ENCODE peak calls at places on chromosome 10, in seven cellular contexts. H is A673, M is PC-3, O is choroid plexus epithelial cell, B is coronary artery, N is Peyer's patch, P is cardiac muscle cell. D is an unnamed sample.

GRCh38 chr10:79434223-79434687 is 11.2 kb downstream of the ZCCHC24 start:
- DNase-seq in H (no peak), M (peak; percentile 89), O (peak; percentile 45), B (no peak), N (no peak), P (no peak), D (no peak)

GRCh38 chr10:45420453-45421192 is 46.6 kb downstream of the ALOX5 start:
- DNase-seq in H (peak; percentile 48), M (peak; percentile 88), O (peak; percentile 54), B (peak; percentile 78), N (peak; percentile 89), P (no peak), D (peak; percentile 84)

GRCh38 chr10:49309691-49310371 is 10.9 kb downstream of the C10orf71 start:
- DNase-seq in H (no peak), M (no peak), O (no peak), B (no peak), N (peak; percentile 65), P (no peak), D (no peak)

GRCh38 chr10:107544706-107545520 is 380.4 kb upstream of the SORCS1 start:
- DNase-seq in H (peak; percentile 0), M (no peak), O (peak; percentile 18), B (no peak), N (no peak), P (no peak), D (no peak)

GRCh38 chr10:63114031-63114814 is 18.9 kb upstream of the NRBF2 start:
- DNase-seq in H (no peak), M (peak; percentile 87), O (peak; percentile 98), B (peak; percentile 87), N (peak; percentile 65), P (no peak), D (peak; percentile 98)

GRCh38 chr10:15370741-15371701 is at the start of gene FAM171A1:
- DNase-seq in H (peak; percentile 76), M (peak; percentile 40), O (peak; percentile 43), B (no peak), N (peak; percentile 69), P (peak; percentile 89), D (peak; percentile 55)

GRCh38 chr10:100969175-100970075 is at the start of gene SEMA4G:
- DNase-seq in H (peak; percentile 45), M (peak; percentile 34), O (peak; percentile 28), B (no peak), N (peak; percentile 74), P (peak; percentile 80), D (peak; percentile 36)

GRCh38 chr10:18164093-18164492 is 23.9 kb downstream of the CACNB2 start:
- DNase-seq in H (no peak), M (peak; percentile 19), O (peak; percentile 84), B (no peak), N (no peak), P (no peak), D (peak; percentile 58)

GRCh38 chr10:113456741-113457140 is 96.1 kb upstream of the HABP2 start:
- DNase-seq in H (no peak), M (no peak), O (no peak), B (no peak), N (no peak), P (no peak), D (no peak)

DNA sequence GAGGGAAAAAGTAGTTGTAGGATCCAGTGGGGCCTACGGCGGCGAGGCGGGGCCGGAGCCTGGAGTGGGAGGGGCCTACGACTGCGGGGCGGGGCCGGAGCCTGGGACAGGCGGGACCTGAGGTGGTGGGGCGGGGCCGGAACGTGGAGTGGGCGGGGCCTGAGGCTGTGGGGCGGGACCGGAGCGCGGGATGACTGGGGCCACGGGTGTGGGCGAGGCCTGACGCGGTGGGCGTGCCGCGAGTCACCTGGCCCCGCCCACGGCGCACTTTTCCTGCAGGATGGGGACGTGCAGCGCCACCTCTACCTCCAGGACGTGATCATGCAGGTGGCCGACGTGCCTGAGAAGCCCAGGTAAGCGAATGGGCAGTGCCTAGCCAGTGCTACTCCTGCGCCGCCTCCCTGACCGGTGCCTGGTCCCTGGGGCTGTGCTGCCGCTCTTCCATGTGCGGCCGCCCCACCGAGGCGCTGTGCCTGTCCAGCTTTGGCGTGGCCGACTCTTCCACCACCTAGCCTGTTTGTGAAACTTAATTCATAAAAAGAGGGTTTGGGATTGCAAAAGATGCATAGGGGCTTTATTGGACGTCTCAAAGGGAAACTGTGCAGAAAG is 501 bp downstream of the ZNF511 start:
- DNase-seq in H (peak; percentile 86), M (peak; percentile 88), O (peak; percentile 95), B (peak; percentile 95), N (peak; percentile 97), P (peak; percentile 93), D (peak; percentile 94)
- TF ChIP-seq CTCF in H (no peak), M (peak; percentile 21), O (no peak), B (no peak), N (no peak), P (no peak), D (no peak)

GRCh38 chr10:5406918-5407317 is 2.3 kb upstream of the TUBAL3 start:
- DNase-seq in H (no peak), M (no peak), O (no peak), B (no peak), N (no peak), P (no peak), D (no peak)

GRCh38 chr10:5416981-5417380 is 4.6 kb downstream of the NET1 start:
- DNase-seq in H (no peak), M (no peak), O (no peak), B (no peak), N (no peak), P (no peak), D (no peak)

GRCh38 chr10:5412277-5412941 is at the start of gene NET1:
- DNase-seq in H (peak; percentile 93), M (peak; percentile 81), O (peak; percentile 86), B (peak; percentile 95), N (peak; percentile 90), P (peak; percentile 93), D (peak; percentile 91)

GRCh38 chr10:5413012-5413938 is 918 bp downstream of the NET1 start:
- DNase-seq in H (peak; percentile 55), M (peak; percentile 20), O (peak; percentile 52), B (no peak), N (no peak), P (peak; percentile 47), D (peak; percentile 71)

DNA sequence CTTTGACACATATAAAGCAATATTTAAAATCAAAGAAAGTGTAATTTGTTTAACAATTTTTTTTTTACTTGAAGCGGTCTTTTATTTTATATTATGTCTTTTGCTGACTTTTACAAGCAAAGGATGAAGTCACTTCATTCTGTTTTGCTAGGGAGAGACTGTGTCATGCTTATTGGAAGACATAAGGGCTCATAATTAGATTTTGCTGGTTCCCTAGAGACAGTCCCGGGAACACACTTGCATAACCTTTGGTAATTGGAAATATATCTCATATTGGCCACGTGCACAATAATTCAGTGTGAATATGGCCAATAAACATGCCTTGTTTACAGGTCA is 448 bp upstream of the NET1 start:
- DNase-seq in H (no peak), M (no peak), O (no peak), B (no peak), N (no peak), P (no peak), D (no peak)
- H3K4me3 ChIP-seq in H (peak overlapping the region; percentile 92), M (peak overlapping the region; percentile 71), O (peak overlapping the region; percentile 78), B (peak overlapping the region; percentile 86), N (peak overlapping the region; percentile 89), P (no peak overlapping the region), D (peak overlapping the region; percentile 66)

DNA sequence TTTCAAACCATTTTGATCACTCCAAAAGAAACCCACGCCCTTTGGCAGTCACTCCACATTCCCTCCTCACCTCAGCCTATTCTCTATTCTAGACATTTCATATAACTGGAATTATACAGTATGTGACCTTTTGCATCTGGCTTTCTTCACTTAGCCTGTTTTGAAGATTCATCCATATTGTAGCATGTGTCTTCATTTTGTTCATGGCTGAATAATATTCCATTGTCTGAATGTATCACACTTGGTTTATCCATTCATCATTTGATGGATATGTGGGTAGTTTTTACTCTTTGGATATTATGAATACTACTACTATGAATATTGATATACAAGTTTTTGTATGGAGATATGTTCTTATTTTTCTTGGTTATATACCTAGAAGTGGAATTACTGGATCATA is 3.5 kb upstream of the OTUD1 start:
- DNase-seq in H (no peak), M (no peak), O (no peak), B (no peak), N (no peak), P (no peak), D (no peak)
- TF ChIP-seq CTCF in H (no peak), M (no peak), O (no peak), B (no peak), N (no peak), P (no peak), D (no peak)

GRCh38 chr10:59995862-59996261 is 89.5 kb upstream of the CCDC6 start:
- DNase-seq in H (no peak), M (peak; percentile 38), O (peak; percentile 18), B (no peak), N (no peak), P (no peak), D (no peak)

GRCh38 chr10:59993931-59994330 is 87.6 kb upstream of the CCDC6 start:
- DNase-seq in H (no peak), M (peak; percentile 70), O (no peak), B (no peak), N (no peak), P (no peak), D (no peak)

GRCh38 chr10:59991117-59991516 is 84.8 kb upstream of the CCDC6 start:
- DNase-seq in H (no peak), M (no peak), O (no peak), B (no peak), N (no peak), P (no peak), D (no peak)

DNA sequence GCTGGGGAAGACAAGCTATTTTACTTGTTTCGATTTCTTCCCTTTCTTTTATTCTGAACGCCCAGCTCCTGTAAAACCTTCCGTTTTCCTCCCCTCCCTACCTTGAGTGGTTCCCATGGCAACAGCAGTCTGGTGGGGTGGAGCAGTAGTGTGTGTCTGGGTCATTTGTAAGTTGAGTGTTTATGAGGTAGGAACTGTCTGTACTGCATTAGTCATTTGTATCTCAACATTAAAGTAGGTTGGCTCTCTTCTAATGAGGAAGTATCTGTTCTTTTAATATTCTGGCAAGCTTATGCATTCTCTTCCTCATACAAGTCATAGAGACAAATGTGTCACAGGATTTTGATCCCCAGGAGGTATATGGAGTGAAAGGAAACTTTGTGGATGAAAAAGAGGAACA is 85.3 kb upstream of the CCDC6 start:
- DNase-seq in H (no peak), M (peak; percentile 96), O (peak; percentile 77), B (no peak), N (peak; percentile 79), P (no peak), D (peak; percentile 52)
- H3K4me3 ChIP-seq in H (no peak overlapping the region), M (peak overlapping the region; percentile 39), O (no peak overlapping the region), B (no peak overlapping the region), N (no peak overlapping the region), P (no peak overlapping the region), D (no peak overlapping the region)